ENCODE peak calls at places on chromosomes 6 and 20, in six cellular contexts. K, T, Q, F, A and E are unnamed samples.

GRCh38 chr20:63773571-63774347 is 34.2 kb downstream of the SLC2A4RG start:
- DNase-seq in T (no peak), A (no peak), Q (no peak), F (no peak), K (no peak), E (no peak)

GRCh38 chr6:73180076-73180717 is 45.1 kb downstream of the KHDC1L start:
- DNase-seq in F (no peak), T (no peak), K (peak; percentile 78), A (peak; percentile 21), Q (no peak), E (no peak)

GRCh38 chr6:11437824-11438459 is 99.6 kb upstream of the TMEM170B start:
- DNase-seq in T (no peak), A (no peak), F (no peak), K (peak; percentile 39), Q (no peak), E (no peak)

GRCh38 chr20:38261054-38261390 is 487 bp upstream of the KIAA1755 start:
- DNase-seq in K (no peak), Q (no peak), F (no peak), A (no peak), T (no peak), E (no peak)

GRCh38 chr6:148118303-148118702 is 224.3 kb upstream of the SASH1 start:
- DNase-seq in T (no peak), F (no peak), K (no peak), A (no peak), Q (no peak), E (no peak)

GRCh38 chr20:51154708-51155690 is 132.1 kb upstream of the KCNG1 start:
- DNase-seq in Q (no peak), K (no peak), A (no peak), T (no peak), F (no peak), E (no peak)

GRCh38 chr6:21398741-21399140 is 194.8 kb upstream of the SOX4 start:
- DNase-seq in Q (no peak), F (no peak), T (no peak), K (no peak), A (no peak), E (no peak)

GRCh38 chr20:32820000-32820697 is 395 bp downstream of the MAPRE1 start:
- DNase-seq in F (no peak), T (no peak), Q (peak; percentile 42), K (peak; percentile 83), A (no peak), E (peak; percentile 95)

GRCh38 chr6:129886401-129887155 is 25.5 kb upstream of the TMEM244 start:
- DNase-seq in F (no peak), T (no peak), K (no peak), Q (no peak), A (no peak), E (no peak)

GRCh38 chr6:134446228-134446848 is 128.4 kb upstream of the SGK1 start:
- DNase-seq in T (no peak), K (peak; percentile 76), A (no peak), F (no peak), Q (peak; percentile 74), E (no peak)

GRCh38 chr20:35568645-35569044 is 26.8 kb downstream of the ERGIC3 start:
- DNase-seq in T (peak; percentile 26), F (no peak), A (peak; percentile 26), Q (no peak), K (peak; percentile 16), E (peak; percentile 21)

GRCh38 chr6:146503096-146503495 is 40.5 kb upstream of the RAB32 start:
- DNase-seq in T (no peak), Q (no peak), F (no peak), K (no peak), A (no peak), E (no peak)

GRCh38 chr6:40906759-40907158 is 132.3 kb downstream of the UNC5CL start:
- DNase-seq in K (peak; percentile 71), T (peak; percentile 50), Q (no peak), F (no peak), A (peak; percentile 82), E (no peak)

GRCh38 chr20:730005-730404 is 38.3 kb downstream of the SLC52A3 start:
- DNase-seq in F (no peak), A (no peak), K (no peak), Q (no peak), T (no peak), E (no peak)

GRCh38 chr20:35907017-35907685 is 47.2 kb downstream of the SCAND1 start:
- DNase-seq in A (no peak), T (no peak), F (no peak), K (no peak), Q (no peak), E (no peak)

GRCh38 chr6:71082033-71082620 is 125.3 kb upstream of the B3GAT2 start:
- DNase-seq in K (peak; percentile 74), Q (peak; percentile 43), T (no peak), A (no peak), F (no peak), E (no peak)

GRCh38 chr20:46157625-46158024 is 39.5 kb downstream of the CD40 start:
- DNase-seq in K (no peak), A (no peak), Q (no peak), T (no peak), F (no peak), E (no peak)

GRCh38 chr6:36769161-36769675 is 70.0 kb downstream of the CPNE5 start:
- DNase-seq in K (peak; percentile 21), A (peak; percentile 76), T (peak; percentile 59), Q (no peak), F (peak; percentile 19), E (peak; percentile 34)

GRCh38 chr20:32028647-32029372 is 18.6 kb downstream of the CCM2L start:
- DNase-seq in Q (no peak), K (no peak), A (no peak), F (no peak), T (no peak), E (peak; percentile 59)

GRCh38 chr6:54992789-54993188 is 146.2 kb downstream of the FAM83B start:
- DNase-seq in Q (no peak), K (peak; percentile 14), A (no peak), T (no peak), F (no peak), E (peak; percentile 14)

DNA sequence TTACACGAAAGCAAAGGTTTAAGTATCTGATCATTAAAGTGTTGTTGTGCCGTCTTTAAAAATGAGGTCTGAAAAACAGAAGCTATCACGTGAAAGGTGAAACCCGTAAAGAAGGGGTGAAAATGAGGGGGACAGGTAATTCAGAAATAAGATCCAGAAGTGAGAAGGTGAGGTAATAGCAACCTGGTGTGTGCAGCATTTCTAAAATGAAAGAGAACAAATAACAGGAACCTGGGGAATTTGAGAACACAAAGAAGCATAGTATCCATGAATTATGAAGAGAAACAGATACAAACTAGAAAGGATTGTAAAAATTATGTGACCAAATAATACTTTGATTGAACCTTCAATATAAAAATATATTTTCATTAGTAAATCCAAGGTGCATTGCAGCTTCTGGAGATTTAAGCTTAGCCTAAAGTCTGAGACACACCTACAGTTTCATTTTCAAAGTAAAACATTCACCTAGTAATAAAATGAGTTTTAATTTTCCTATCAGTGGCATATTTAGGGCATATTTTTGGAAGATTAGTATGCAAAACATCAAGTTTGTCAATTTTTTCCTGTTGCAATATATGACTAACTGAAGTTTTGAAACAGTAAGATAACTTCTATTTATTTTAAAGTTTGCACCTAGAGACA is 1.4 kb downstream of the HEY2 start:
- DNase-seq in F (no peak), A (no peak), Q (no peak), K (no peak), T (no peak), E (no peak)
- TF ChIP-seq EZH2 in F (no peak), A (no peak), Q (no peak), K (no peak), T (no peak), E (no peak)

DNA sequence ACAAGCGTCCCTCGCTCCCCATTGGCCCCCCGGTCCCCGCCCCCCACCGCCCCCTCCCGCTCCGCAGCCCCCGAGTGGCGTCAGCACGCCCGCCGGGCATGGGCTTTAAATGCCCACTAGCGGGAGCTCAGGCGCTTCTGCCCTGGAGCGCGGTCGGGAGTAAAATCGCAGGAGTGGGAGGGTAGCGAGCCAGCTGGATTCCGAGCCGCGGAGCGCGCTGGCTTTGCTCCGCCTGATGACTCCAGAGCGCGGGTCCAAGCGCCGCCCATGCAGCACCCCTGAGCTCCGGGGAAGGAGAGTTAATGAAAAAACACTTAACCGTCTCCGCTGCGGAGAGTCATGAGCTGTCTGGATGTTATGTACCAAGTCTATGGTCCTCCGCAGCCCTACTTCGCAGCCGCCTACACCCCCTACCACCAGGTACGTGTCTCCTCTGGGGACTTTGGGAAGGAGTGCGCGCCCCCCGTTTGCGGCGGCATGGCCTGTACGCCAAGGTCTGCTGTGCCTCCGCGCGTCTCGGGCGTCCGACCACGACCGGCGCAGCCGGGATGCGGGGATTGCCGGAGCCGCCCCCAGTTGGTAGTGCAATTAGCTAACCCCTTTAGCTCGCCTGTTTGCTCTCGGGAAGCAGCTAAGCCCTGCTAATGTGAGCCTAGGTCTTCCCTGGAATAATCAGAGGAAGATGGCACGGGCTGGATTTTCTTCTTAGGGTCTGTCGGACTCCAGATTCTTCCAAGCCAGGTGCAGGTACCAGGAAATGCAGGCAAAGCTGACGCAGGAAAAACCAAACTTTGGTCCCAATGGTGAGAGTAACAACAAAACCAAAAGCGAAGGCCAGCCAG is at the start of gene VGLL2:
- DNase-seq in Q (peak; percentile 31), A (peak; percentile 20), T (no peak), K (peak; percentile 77), F (no peak), E (peak; percentile 87)
- TF ChIP-seq EZH2 in Q (peak; percentile 64), A (peak; percentile 87), T (no peak), K (peak; percentile 57), F (no peak), E (peak; percentile 58)

GRCh38 chr6:141598487-141598886 is 534.2 kb upstream of the GJE1 start:
- DNase-seq in Q (peak; percentile 33), A (peak; percentile 13), K (peak; percentile 46), T (no peak), F (no peak), E (no peak)

GRCh38 chr6:141593311-141593710 is 539.4 kb upstream of the GJE1 start:
- DNase-seq in K (no peak), F (no peak), T (no peak), Q (no peak), A (no peak), E (no peak)

GRCh38 chr6:141594874-141595273 is 537.9 kb upstream of the GJE1 start:
- DNase-seq in K (no peak), T (no peak), F (no peak), A (no peak), Q (no peak), E (no peak)
- TF ChIP-seq EZH2 in K (no peak), T (no peak), F (no peak), A (no peak), Q (no peak), E (no peak)

GRCh38 chr6:29977425-29977727 is 35.0 kb downstream of the HLA-A start:
- DNase-seq in A (no peak), F (no peak), T (no peak), K (no peak), Q (no peak), E (no peak)
- TF ChIP-seq EZH2 in A (no peak), F (no peak), T (no peak), K (no peak), Q (no peak), E (peak; percentile 30)

GRCh38 chr6:43242908-43243648 is at the start of gene TTBK1:
- DNase-seq in Q (no peak), A (no peak), T (no peak), K (peak; percentile 26), F (no peak), E (peak; percentile 65)
- TF ChIP-seq EZH2 in Q (peak; percentile 96), A (peak; percentile 96), T (no peak), K (peak; percentile 49), F (no peak), E (no peak)

GRCh38 chr6:83853178-83853967 is at the start of gene RIPPLY2:
- DNase-seq in A (peak; percentile 32), K (peak; percentile 44), T (no peak), Q (peak; percentile 56), F (peak; percentile 15), E (peak; percentile 72)
- TF ChIP-seq EZH2 in A (peak; percentile 25), K (peak; percentile 31), T (no peak), Q (peak; percentile 33), F (peak; percentile 64), E (peak; percentile 82)

GRCh38 chr6:99613705-99614429 is 7.2 kb downstream of the PRDM13 start:
- DNase-seq in F (no peak), K (peak; percentile 37), A (no peak), Q (no peak), T (no peak), E (peak; percentile 75)
- TF ChIP-seq EZH2 in F (no peak), K (peak; percentile 24), A (peak; percentile 90), Q (peak; percentile 97), T (no peak), E (peak; percentile 75)